ENCODE peak calls at places on chromosomes 4 and X, in five cellular contexts. One of them, this sample, is unnamed.

GRCh38 chr4:86376850-86377249 is 17.0 kb upstream of the MAPK10 start:
- DNase-seq in endothelial cell: no peak
- DNase-seq in PC-3: no peak
- DNase-seq in AG04450: no peak
- DNase-seq in foreskin fibroblast: peak
- DNase-seq in this sample: no peak

GRCh38 chr4:77036206-77036605 is 39.6 kb downstream of the CCNI start:
- DNase-seq in endothelial cell: no peak
- DNase-seq in PC-3: no peak
- DNase-seq in AG04450: peak
- DNase-seq in foreskin fibroblast: peak
- DNase-seq in this sample: no peak

GRCh38 chr4:151418385-151418784 is 9.4 kb downstream of the FHIP1A start:
- DNase-seq in endothelial cell: no peak
- DNase-seq in PC-3: peak
- DNase-seq in AG04450: no peak
- DNase-seq in foreskin fibroblast: peak
- DNase-seq in this sample: no peak

GRCh38 chr4:26787461-26788340 is 72.9 kb upstream of the STIM2 start:
- DNase-seq in endothelial cell: no peak
- DNase-seq in PC-3: peak
- DNase-seq in AG04450: no peak
- DNase-seq in foreskin fibroblast: peak
- DNase-seq in this sample: peak

GRCh38 chr4:133062851-133063250 is 86.2 kb upstream of the PCDH10 start:
- DNase-seq in endothelial cell: no peak
- DNase-seq in PC-3: no peak
- DNase-seq in AG04450: no peak
- DNase-seq in foreskin fibroblast: no peak
- DNase-seq in this sample: no peak

GRCh38 chr4:166842795-166843261 is 391.5 kb downstream of the SPOCK3 start:
- DNase-seq in endothelial cell: no peak
- DNase-seq in PC-3: no peak
- DNase-seq in AG04450: no peak
- DNase-seq in foreskin fibroblast: no peak
- DNase-seq in this sample: no peak

GRCh38 chrX:153651540-153652079 is 4.6 kb downstream of the DUSP9 start:
- DNase-seq in endothelial cell: no peak
- DNase-seq in PC-3: peak
- DNase-seq in AG04450: no peak
- DNase-seq in foreskin fibroblast: peak
- DNase-seq in this sample: no peak

GRCh38 chr4:138938371-138938699 is 77.2 kb upstream of the NOCT start:
- DNase-seq in endothelial cell: no peak
- DNase-seq in PC-3: peak
- DNase-seq in AG04450: peak
- DNase-seq in foreskin fibroblast: peak
- DNase-seq in this sample: no peak

GRCh38 chr4:136001791-136002190 is 1530.5 kb downstream of the PCDH18 start:
- DNase-seq in endothelial cell: no peak
- DNase-seq in PC-3: no peak
- DNase-seq in AG04450: no peak
- DNase-seq in foreskin fibroblast: no peak
- DNase-seq in this sample: no peak

GRCh38 chr4:12889054-12889453 is 595.1 kb downstream of the RAB28 start:
- DNase-seq in endothelial cell: no peak
- DNase-seq in PC-3: no peak
- DNase-seq in AG04450: no peak
- DNase-seq in foreskin fibroblast: no peak
- DNase-seq in this sample: no peak

GRCh38 chr4:102627831-102628523 is 126.8 kb downstream of the NFKB1 start:
- DNase-seq in endothelial cell: no peak
- DNase-seq in PC-3: peak
- DNase-seq in AG04450: peak
- DNase-seq in foreskin fibroblast: peak
- DNase-seq in this sample: no peak

GRCh38 chr4:127782275-127783025 is at the start of gene HSPA4L:
- DNase-seq in endothelial cell: peak
- DNase-seq in PC-3: peak
- DNase-seq in AG04450: no peak
- DNase-seq in foreskin fibroblast: peak
- DNase-seq in this sample: no peak

GRCh38 chr4:166460769-166461550 is 587.9 kb downstream of the TLL1 start:
- DNase-seq in endothelial cell: no peak
- DNase-seq in PC-3: peak
- DNase-seq in AG04450: no peak
- DNase-seq in foreskin fibroblast: peak
- DNase-seq in this sample: no peak

GRCh38 chr4:94880976-94881375 is 123.2 kb downstream of the BMPR1B start:
- DNase-seq in endothelial cell: no peak
- DNase-seq in PC-3: no peak
- DNase-seq in AG04450: no peak
- DNase-seq in foreskin fibroblast: peak
- DNase-seq in this sample: no peak

GRCh38 chr4:20252656-20253271 is 1.1 kb downstream of the SLIT2 start:
- DNase-seq in endothelial cell: peak
- DNase-seq in PC-3: peak
- DNase-seq in AG04450: no peak
- DNase-seq in foreskin fibroblast: peak
- DNase-seq in this sample: no peak

DNA sequence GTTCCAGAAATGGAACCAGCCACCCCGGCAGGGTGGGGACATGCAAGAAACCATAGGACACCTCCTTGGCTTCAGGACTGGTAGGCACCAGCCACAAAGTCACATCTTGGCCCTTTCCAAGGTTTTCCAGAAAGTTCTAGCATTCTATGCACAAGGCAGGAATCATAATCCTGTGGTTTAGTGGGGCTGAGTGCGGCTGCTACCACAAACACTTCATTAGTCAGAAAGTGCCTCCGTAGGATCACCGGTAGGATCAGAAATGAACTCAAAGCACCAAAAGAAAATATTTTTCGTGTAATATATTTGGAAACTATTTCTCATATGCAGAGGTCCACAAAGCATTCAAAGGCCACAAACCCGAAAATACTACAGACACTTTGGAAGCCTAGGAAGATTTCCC is 191.7 kb downstream of the PTTG2 start:
- DNase-seq in endothelial cell: no peak
- DNase-seq in PC-3: no peak
- DNase-seq in AG04450: no peak
- DNase-seq in foreskin fibroblast: no peak
- DNase-seq in this sample: no peak
- TF ChIP-seq CTCF in endothelial cell: no peak
- TF ChIP-seq CTCF in PC-3: no peak
- TF ChIP-seq CTCF in AG04450: no peak
- TF ChIP-seq CTCF in foreskin fibroblast: no peak
- TF ChIP-seq CTCF in this sample: no peak

GRCh38 chrX:11461181-11462001 is 168.2 kb downstream of the AMELX start:
- DNase-seq in endothelial cell: no peak
- DNase-seq in PC-3: no peak
- DNase-seq in AG04450: no peak
- DNase-seq in foreskin fibroblast: peak
- DNase-seq in this sample: no peak

GRCh38 chrX:11462136-11462535 is 168.9 kb downstream of the AMELX start:
- DNase-seq in endothelial cell: no peak
- DNase-seq in PC-3: no peak
- DNase-seq in AG04450: no peak
- DNase-seq in foreskin fibroblast: peak
- DNase-seq in this sample: no peak

GRCh38 chrX:11458175-11458574 is 165.0 kb downstream of the AMELX start:
- DNase-seq in endothelial cell: no peak
- DNase-seq in PC-3: peak
- DNase-seq in AG04450: no peak
- DNase-seq in foreskin fibroblast: peak
- DNase-seq in this sample: no peak

GRCh38 chrX:11462648-11463047 is 169.4 kb downstream of the AMELX start:
- DNase-seq in endothelial cell: no peak
- DNase-seq in PC-3: no peak
- DNase-seq in AG04450: no peak
- DNase-seq in foreskin fibroblast: no peak
- DNase-seq in this sample: no peak

GRCh38 chrX:11460347-11460746 is 167.1 kb downstream of the AMELX start:
- DNase-seq in endothelial cell: no peak
- DNase-seq in PC-3: peak
- DNase-seq in AG04450: no peak
- DNase-seq in foreskin fibroblast: no peak
- DNase-seq in this sample: no peak
- TF ChIP-seq CTCF in endothelial cell: no peak
- TF ChIP-seq CTCF in PC-3: peak
- TF ChIP-seq CTCF in AG04450: peak
- TF ChIP-seq CTCF in foreskin fibroblast: no peak
- TF ChIP-seq CTCF in this sample: no peak

GRCh38 chr4:110620352-110621327 is 2.2 kb downstream of the PITX2 start:
- DNase-seq in endothelial cell: peak
- DNase-seq in PC-3: peak
- DNase-seq in AG04450: no peak
- DNase-seq in foreskin fibroblast: peak
- DNase-seq in this sample: no peak
- TF ChIP-seq CTCF in endothelial cell: no peak
- TF ChIP-seq CTCF in PC-3: no peak
- TF ChIP-seq CTCF in AG04450: no peak
- TF ChIP-seq CTCF in foreskin fibroblast: no peak
- TF ChIP-seq CTCF in this sample: peak

GRCh38 chr4:3074078-3074845 is at the start of the genes HTT and HTT-AS:
- DNase-seq in endothelial cell: peak
- DNase-seq in PC-3: peak
- DNase-seq in AG04450: peak
- DNase-seq in foreskin fibroblast: peak
- DNase-seq in this sample: peak
- TF ChIP-seq CTCF in endothelial cell: no peak
- TF ChIP-seq CTCF in PC-3: no peak
- TF ChIP-seq CTCF in AG04450: peak
- TF ChIP-seq CTCF in foreskin fibroblast: peak
- TF ChIP-seq CTCF in this sample: no peak